ENCODE peak calls at places on chromosomes 1 and 21, in five cellular contexts. O, H, Z, P and S are unnamed samples.

GRCh38 chr1:167221126-167221803 is 579 bp downstream of the POU2F1 start:
- DNase-seq in O (no peak), H (no peak), Z (no peak), P (no peak), S (peak)

GRCh38 chr1:175976865-175977642 is 230.0 kb downstream of the COP1 start:
- DNase-seq in O (no peak), H (no peak), Z (no peak), P (peak), S (no peak)

GRCh38 chr1:84253041-84253440 is 48.5 kb upstream of the SAMD13 start:
- DNase-seq in O (no peak), H (no peak), Z (no peak), P (no peak), S (no peak)

GRCh38 chr1:188825471-188825870 is 1652.2 kb downstream of the BRINP3 start:
- DNase-seq in O (no peak), H (no peak), Z (no peak), P (peak), S (no peak)

GRCh38 chr1:64087768-64088167 is 115.7 kb upstream of the UBE2U start:
- DNase-seq in O (peak), H (no peak), Z (no peak), P (no peak), S (peak)

GRCh38 chr1:118223426-118223825 is 38.4 kb upstream of the SPAG17 start:
- DNase-seq in O (peak), H (no peak), Z (no peak), P (peak), S (no peak)

GRCh38 chr1:110133436-110133835 is 16.9 kb upstream of the SLC6A17 start:
- DNase-seq in O (no peak), H (no peak), Z (no peak), P (no peak), S (no peak)

GRCh38 chr1:112488141-112488540 is 20.6 kb upstream of the WNT2B start:
- DNase-seq in O (no peak), H (no peak), Z (no peak), P (no peak), S (no peak)

GRCh38 chr1:200669314-200670214 is at the start of gene DDX59:
- DNase-seq in O (peak), H (peak), Z (peak), P (peak), S (peak)

GRCh38 chr1:205344010-205344808 is 12.5 kb downstream of the KLHDC8A start:
- DNase-seq in O (no peak), H (no peak), Z (peak), P (no peak), S (no peak)

GRCh38 chr1:10755977-10756521 is 40.4 kb downstream of the CASZ1 start:
- DNase-seq in O (no peak), H (no peak), Z (no peak), P (peak), S (no peak)

GRCh38 chr1:175317309-175317708 is 124.7 kb upstream of the KIAA0040 start:
- DNase-seq in O (no peak), H (no peak), Z (no peak), P (peak), S (no peak)

GRCh38 chr1:87333692-87334347 is 5.1 kb downstream of the LMO4 start:
- DNase-seq in O (no peak), H (no peak), Z (no peak), P (no peak), S (peak)

GRCh38 chr1:33147997-33148314 is 33.9 kb downstream of the TRIM62 start:
- DNase-seq in O (no peak), H (no peak), Z (no peak), P (peak), S (peak)

GRCh38 chr1:156623946-156624813 is 5.0 kb downstream of the HAPLN2 start:
- DNase-seq in O (no peak), H (no peak), Z (no peak), P (peak), S (peak)

GRCh38 chr1:211549092-211549749 is 29.7 kb downstream of the SLC30A1 start:
- DNase-seq in O (no peak), H (no peak), Z (no peak), P (peak), S (no peak)

GRCh38 chr1:25697426-25698220 is 81.0 kb downstream of the MAN1C1 start:
- DNase-seq in O (no peak), H (no peak), Z (no peak), P (no peak), S (no peak)

GRCh38 chr1:55249646-55250398 is 34.7 kb upstream of the USP24 start:
- DNase-seq in O (no peak), H (no peak), Z (no peak), P (no peak), S (no peak)

GRCh38 chr1:64396817-64397216 is 73.1 kb upstream of the CACHD1 start:
- DNase-seq in O (no peak), H (no peak), Z (no peak), P (peak), S (no peak)

GRCh38 chr1:177686929-177687328 is 282.9 kb downstream of the SEC16B start:
- DNase-seq in O (no peak), H (no peak), Z (no peak), P (no peak), S (no peak)

GRCh38 chr1:243559575-243560172 is 290.4 kb downstream of the AKT3 start:
- DNase-seq in O (no peak), H (no peak), Z (no peak), P (peak), S (no peak)

GRCh38 chr21:16211339-16212303 is 481.8 kb downstream of the USP25 start:
- DNase-seq in O (no peak), H (no peak), Z (peak), P (no peak), S (peak)

GRCh38 chr1:185733818-185734709 is at the start of gene HMCN1:
- DNase-seq in O (no peak), H (no peak), Z (peak), P (peak), S (peak)

GRCh38 chr1:28370220-28371010 is 875 bp downstream of the PHACTR4 start:
- DNase-seq in O (peak), H (no peak), Z (no peak), P (peak), S (peak)

GRCh38 chr21:38956006-38956405 is 150.3 kb downstream of the ETS2 start:
- DNase-seq in O (no peak), H (no peak), Z (no peak), P (no peak), S (no peak)

GRCh38 chr1:13830170-13830569 is 130.2 kb downstream of the PRDM2 start:
- DNase-seq in O (no peak), H (no peak), Z (no peak), P (no peak), S (no peak)

GRCh38 chr1:27873671-27874384 is 1.5 kb downstream of the THEMIS2 start:
- DNase-seq in O (no peak), H (no peak), Z (no peak), P (no peak), S (peak)

GRCh38 chr21:35352066-35352770 is 303.1 kb upstream of the RUNX1 start:
- DNase-seq in O (no peak), H (no peak), Z (no peak), P (no peak), S (no peak)

GRCh38 chr1:18703041-18703621 is 72.5 kb downstream of the PAX7 start:
- DNase-seq in O (no peak), H (no peak), Z (no peak), P (peak), S (peak)